ENCODE peak calls at places on chromosomes 7 and 10, in four cellular contexts. One of them, this sample, is unnamed.

GRCh38 chr10:68594405-68594804 is 34.3 kb downstream of the TET1 start:
- DNase-seq in GM12878: no peak
- DNase-seq in K562: peak; percentile 51
- DNase-seq in A549: peak; percentile 15
- DNase-seq in this sample: no peak

GRCh38 chr10:72292223-72292691 is 18.5 kb downstream of the DDIT4 start:
- DNase-seq in GM12878: no peak
- DNase-seq in K562: no peak
- DNase-seq in A549: peak; percentile 76
- DNase-seq in this sample: no peak

GRCh38 chr10:73486601-73487000 is 9.2 kb downstream of the PPP3CB start:
- DNase-seq in GM12878: no peak
- DNase-seq in K562: no peak
- DNase-seq in A549: no peak
- DNase-seq in this sample: no peak

GRCh38 chr7:77991656-77992055 is 193.1 kb downstream of the PHTF2 start:
- DNase-seq in GM12878: no peak
- DNase-seq in K562: no peak
- DNase-seq in A549: no peak
- DNase-seq in this sample: no peak

GRCh38 chr10:59624951-59625350 is 84.7 kb downstream of the SLC16A9 start:
- DNase-seq in GM12878: no peak
- DNase-seq in K562: no peak
- DNase-seq in A549: no peak
- DNase-seq in this sample: no peak

GRCh38 chr7:48938539-48938938 is 14.2 kb downstream of the CDC14C start:
- DNase-seq in GM12878: no peak
- DNase-seq in K562: no peak
- DNase-seq in A549: no peak
- DNase-seq in this sample: no peak

GRCh38 chr10:44569193-44570091 is 184.5 kb upstream of the CXCL12 start:
- DNase-seq in GM12878: no peak
- DNase-seq in K562: no peak
- DNase-seq in A549: no peak
- DNase-seq in this sample: no peak

GRCh38 chr7:1950623-1951523 is 280.8 kb downstream of the ELFN1 start:
- DNase-seq in GM12878: no peak
- DNase-seq in K562: peak; percentile 71
- DNase-seq in A549: no peak
- DNase-seq in this sample: no peak

GRCh38 chr10:86863443-86863842 is 94.0 kb downstream of the MMRN2 start:
- DNase-seq in GM12878: no peak
- DNase-seq in K562: no peak
- DNase-seq in A549: no peak
- DNase-seq in this sample: no peak

GRCh38 chr7:131625817-131626372 is 69.5 kb upstream of the PODXL start:
- DNase-seq in GM12878: no peak
- DNase-seq in K562: no peak
- DNase-seq in A549: peak; percentile 87
- DNase-seq in this sample: no peak

GRCh38 chr7:4681922-4682620 is at the start of gene FOXK1:
- DNase-seq in GM12878: no peak
- DNase-seq in K562: peak; percentile 88
- DNase-seq in A549: peak; percentile 72
- DNase-seq in this sample: no peak

GRCh38 chr10:131850490-131850880 is 50.3 kb upstream of the PPP2R2D start:
- DNase-seq in GM12878: no peak
- DNase-seq in K562: no peak
- DNase-seq in A549: no peak
- DNase-seq in this sample: no peak

GRCh38 chr10:81984428-81984827 is 109.4 kb downstream of the NRG3 start:
- DNase-seq in GM12878: no peak
- DNase-seq in K562: no peak
- DNase-seq in A549: no peak
- DNase-seq in this sample: no peak

GRCh38 chr10:91635401-91636400 is 2.8 kb upstream of the PPP1R3C start:
- DNase-seq in GM12878: no peak
- DNase-seq in K562: peak; percentile 62
- DNase-seq in A549: peak; percentile 84
- DNase-seq in this sample: peak; percentile 73

GRCh38 chr7:85829817-85830432 is 643.1 kb upstream of the SEMA3D start:
- DNase-seq in GM12878: no peak
- DNase-seq in K562: no peak
- DNase-seq in A549: peak; percentile 27
- DNase-seq in this sample: no peak
- TF ChIP-seq CHD4 in GM12878: no peak
- TF ChIP-seq CHD4 in K562: no peak
- TF ChIP-seq CHD4 in A549: no peak
- TF ChIP-seq CHD4 in this sample: no peak

DNA sequence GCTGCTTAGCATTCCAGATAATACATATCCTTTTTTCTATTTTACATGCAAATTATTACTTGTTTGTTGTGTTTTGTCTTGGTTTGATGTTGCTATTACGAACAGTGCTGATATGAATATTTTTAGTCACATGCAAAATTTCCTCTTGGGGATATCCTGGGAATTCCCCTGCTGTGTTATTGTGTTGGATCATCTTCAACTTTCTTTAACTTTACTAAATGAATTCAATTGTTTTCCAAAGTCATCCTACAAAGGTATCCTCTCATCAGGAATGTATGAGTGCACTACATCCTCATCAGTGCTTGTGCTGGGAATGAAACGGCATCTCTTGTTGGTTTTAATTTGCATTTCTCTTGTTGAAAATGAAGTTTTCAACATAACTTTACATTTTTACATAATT is 87.1 kb downstream of the AASS start:
- DNase-seq in GM12878: no peak
- DNase-seq in K562: no peak
- DNase-seq in A549: no peak
- DNase-seq in this sample: no peak
- TF ChIP-seq RAD21 in GM12878: no peak
- TF ChIP-seq RAD21 in K562: no peak
- TF ChIP-seq RAD21 in A549: no peak
- TF ChIP-seq RAD21 in this sample: no peak

GRCh38 chr10:61902448-61903183 is 1.1 kb downstream of the ARID5B start:
- DNase-seq in GM12878: no peak
- DNase-seq in K562: peak; percentile 62
- DNase-seq in A549: peak; percentile 55
- DNase-seq in this sample: peak; percentile 70
- TF ChIP-seq CHD4 in GM12878: no peak
- TF ChIP-seq CHD4 in K562: no peak
- TF ChIP-seq CHD4 in A549: no peak
- TF ChIP-seq CHD4 in this sample: no peak

GRCh38 chr7:35729061-35729783 is 34.3 kb upstream of the HERPUD2 start:
- DNase-seq in GM12878: peak; percentile 96
- DNase-seq in K562: no peak
- DNase-seq in A549: no peak
- DNase-seq in this sample: no peak
- TF ChIP-seq RAD21 in GM12878: no peak
- TF ChIP-seq RAD21 in K562: no peak
- TF ChIP-seq RAD21 in A549: no peak
- TF ChIP-seq RAD21 in this sample: no peak